ENCODE peak calls at places on chromosomes 11 and 22, in six cellular contexts. One of them, this sample, is unnamed. For H3K36me3, the result is how much of the 10 kb centered on the place peaks cover.

GRCh38 chr11:90468923-90469322 is 246.1 kb upstream of the CHORDC1 start:
- DNase-seq in heart left ventricle: no peak
- DNase-seq in GM12878: no peak
- DNase-seq in body of pancreas: no peak
- DNase-seq in Peyer's patch: no peak
- DNase-seq in upper lobe of right lung: no peak
- DNase-seq in this sample: no peak

GRCh38 chr22:44289429-44290171 is 23.2 kb downstream of the SHISAL1 start:
- DNase-seq in body of pancreas: no peak
- DNase-seq in heart left ventricle: no peak
- DNase-seq in upper lobe of right lung: no peak
- DNase-seq in Peyer's patch: no peak
- DNase-seq in GM12878: no peak
- DNase-seq in this sample: no peak

GRCh38 chr11:64253481-64253880 is 2.2 kb downstream of the PLCB3 start:
- DNase-seq in GM12878: no peak
- DNase-seq in Peyer's patch: no peak
- DNase-seq in heart left ventricle: no peak
- DNase-seq in upper lobe of right lung: peak
- DNase-seq in body of pancreas: peak
- DNase-seq in this sample: no peak

GRCh38 chr11:69209936-69210659 is 54.4 kb downstream of the SMIM38 start:
- DNase-seq in GM12878: peak
- DNase-seq in body of pancreas: peak
- DNase-seq in Peyer's patch: no peak
- DNase-seq in upper lobe of right lung: peak
- DNase-seq in heart left ventricle: peak
- DNase-seq in this sample: no peak

GRCh38 chr11:10590516-10590915 is 22.1 kb upstream of the LYVE1 start:
- DNase-seq in body of pancreas: no peak
- DNase-seq in upper lobe of right lung: no peak
- DNase-seq in Peyer's patch: no peak
- DNase-seq in GM12878: no peak
- DNase-seq in heart left ventricle: no peak
- DNase-seq in this sample: no peak

GRCh38 chr11:134864968-134865305 is 452.9 kb upstream of the B3GAT1 start:
- DNase-seq in Peyer's patch: no peak
- DNase-seq in GM12878: no peak
- DNase-seq in heart left ventricle: no peak
- DNase-seq in body of pancreas: no peak
- DNase-seq in upper lobe of right lung: no peak
- DNase-seq in this sample: no peak

GRCh38 chr11:87901366-87901765 is 273.9 kb downstream of the RAB38 start:
- DNase-seq in Peyer's patch: no peak
- DNase-seq in upper lobe of right lung: no peak
- DNase-seq in heart left ventricle: no peak
- DNase-seq in body of pancreas: no peak
- DNase-seq in GM12878: no peak
- DNase-seq in this sample: no peak

GRCh38 chr11:111312076-111312475 is 13.7 kb downstream of the POU2AF3 start:
- DNase-seq in GM12878: no peak
- DNase-seq in upper lobe of right lung: no peak
- DNase-seq in heart left ventricle: no peak
- DNase-seq in body of pancreas: no peak
- DNase-seq in Peyer's patch: no peak
- DNase-seq in this sample: no peak

GRCh38 chr11:16598032-16598431 is 140.4 kb upstream of the C11orf58 start:
- DNase-seq in Peyer's patch: no peak
- DNase-seq in GM12878: no peak
- DNase-seq in upper lobe of right lung: no peak
- DNase-seq in heart left ventricle: no peak
- DNase-seq in body of pancreas: no peak
- DNase-seq in this sample: no peak

GRCh38 chr11:128367573-128367972 is 219.8 kb downstream of the ETS1 start:
- DNase-seq in Peyer's patch: no peak
- DNase-seq in upper lobe of right lung: no peak
- DNase-seq in heart left ventricle: no peak
- DNase-seq in GM12878: peak
- DNase-seq in body of pancreas: no peak
- DNase-seq in this sample: peak

GRCh38 chr22:43998865-43999264 is 25.2 kb upstream of the PARVB start:
- DNase-seq in GM12878: no peak
- DNase-seq in heart left ventricle: peak
- DNase-seq in Peyer's patch: no peak
- DNase-seq in body of pancreas: no peak
- DNase-seq in upper lobe of right lung: peak
- DNase-seq in this sample: no peak

GRCh38 chr22:25235547-25236290 is 16.3 kb downstream of the CRYBB2 start:
- DNase-seq in heart left ventricle: peak
- DNase-seq in upper lobe of right lung: peak
- DNase-seq in body of pancreas: peak
- DNase-seq in Peyer's patch: peak
- DNase-seq in GM12878: no peak
- DNase-seq in this sample: peak

GRCh38 chr22:31343235-31344191 is 2.6 kb downstream of the PATZ1 start:
- DNase-seq in heart left ventricle: peak
- DNase-seq in GM12878: no peak
- DNase-seq in Peyer's patch: peak
- DNase-seq in body of pancreas: peak
- DNase-seq in upper lobe of right lung: peak
- DNase-seq in this sample: no peak

GRCh38 chr11:64007160-64007628 is 21.0 kb downstream of the OTUB1 start:
- DNase-seq in heart left ventricle: no peak
- DNase-seq in Peyer's patch: no peak
- DNase-seq in GM12878: no peak
- DNase-seq in upper lobe of right lung: no peak
- DNase-seq in body of pancreas: no peak
- DNase-seq in this sample: no peak

GRCh38 chr22:17161991-17162390 is 2.9 kb upstream of the HDHD5 start:
- DNase-seq in Peyer's patch: no peak
- DNase-seq in heart left ventricle: no peak
- DNase-seq in upper lobe of right lung: no peak
- DNase-seq in GM12878: no peak
- DNase-seq in body of pancreas: no peak
- DNase-seq in this sample: no peak

GRCh38 chr11:17498058-17498457 is 21.4 kb upstream of the ABCC8 start:
- DNase-seq in upper lobe of right lung: no peak
- DNase-seq in GM12878: no peak
- DNase-seq in Peyer's patch: peak
- DNase-seq in body of pancreas: no peak
- DNase-seq in heart left ventricle: no peak
- DNase-seq in this sample: peak

GRCh38 chr11:46050652-46051051 is 70.6 kb downstream of the PHF21A start:
- DNase-seq in heart left ventricle: no peak
- DNase-seq in GM12878: no peak
- DNase-seq in body of pancreas: no peak
- DNase-seq in upper lobe of right lung: no peak
- DNase-seq in Peyer's patch: no peak
- DNase-seq in this sample: no peak

GRCh38 chr22:19656541-19657251 is 57.6 kb upstream of the SEPTIN5 start:
- DNase-seq in GM12878: no peak
- DNase-seq in heart left ventricle: no peak
- DNase-seq in upper lobe of right lung: no peak
- DNase-seq in body of pancreas: no peak
- DNase-seq in Peyer's patch: no peak
- DNase-seq in this sample: no peak

GRCh38 chr11:69707156-69707555 is 3.3 kb upstream of the FGF19 start:
- DNase-seq in heart left ventricle: no peak
- DNase-seq in GM12878: no peak
- DNase-seq in upper lobe of right lung: no peak
- DNase-seq in body of pancreas: peak
- DNase-seq in Peyer's patch: no peak
- DNase-seq in this sample: no peak

GRCh38 chr22:31233001-31233400 is 20.9 kb downstream of the LIMK2 start:
- DNase-seq in Peyer's patch: no peak
- DNase-seq in upper lobe of right lung: no peak
- DNase-seq in GM12878: no peak
- DNase-seq in heart left ventricle: no peak
- DNase-seq in body of pancreas: no peak
- DNase-seq in this sample: no peak

GRCh38 chr11:7600205-7600775 is 73.0 kb downstream of the CYB5R2 start:
- DNase-seq in body of pancreas: peak
- DNase-seq in Peyer's patch: no peak
- DNase-seq in upper lobe of right lung: peak
- DNase-seq in GM12878: no peak
- DNase-seq in heart left ventricle: no peak
- DNase-seq in this sample: no peak

GRCh38 chr11:79198898-79199250 is 242.0 kb downstream of the TENM4 start:
- DNase-seq in upper lobe of right lung: no peak
- DNase-seq in heart left ventricle: no peak
- DNase-seq in GM12878: no peak
- DNase-seq in Peyer's patch: no peak
- DNase-seq in body of pancreas: peak
- DNase-seq in this sample: no peak

GRCh38 chr11:35012467-35013191 is 96.2 kb downstream of the PDHX start:
- DNase-seq in Peyer's patch: no peak
- DNase-seq in upper lobe of right lung: no peak
- DNase-seq in GM12878: peak
- DNase-seq in body of pancreas: no peak
- DNase-seq in heart left ventricle: no peak
- DNase-seq in this sample: peak

GRCh38 chr11:62132188-62132587 is 8.4 kb downstream of the INCENP start:
- DNase-seq in upper lobe of right lung: no peak
- DNase-seq in Peyer's patch: no peak
- DNase-seq in body of pancreas: no peak
- DNase-seq in GM12878: no peak
- DNase-seq in heart left ventricle: no peak
- DNase-seq in this sample: no peak

GRCh38 chr11:123640677-123641494 is 13.5 kb downstream of the SCN3B start:
- DNase-seq in body of pancreas: peak
- DNase-seq in upper lobe of right lung: peak
- DNase-seq in heart left ventricle: peak
- DNase-seq in Peyer's patch: peak
- DNase-seq in GM12878: no peak
- DNase-seq in this sample: peak

GRCh38 chr11:13145461-13145860 is 132.1 kb upstream of the BMAL1 start:
- DNase-seq in heart left ventricle: no peak
- DNase-seq in GM12878: no peak
- DNase-seq in upper lobe of right lung: no peak
- DNase-seq in Peyer's patch: no peak
- DNase-seq in body of pancreas: no peak
- DNase-seq in this sample: no peak

GRCh38 chr11:60363542-60364525 is 14.5 kb upstream of the MS4A7 start:
- DNase-seq in upper lobe of right lung: no peak
- DNase-seq in GM12878: peak
- DNase-seq in Peyer's patch: no peak
- DNase-seq in body of pancreas: peak
- DNase-seq in heart left ventricle: peak
- DNase-seq in this sample: peak

GRCh38 chr11:71301858-71302533 is 49.6 kb upstream of the SHANK2 start:
- DNase-seq in upper lobe of right lung: peak
- DNase-seq in heart left ventricle: no peak
- DNase-seq in body of pancreas: no peak
- DNase-seq in GM12878: no peak
- DNase-seq in Peyer's patch: no peak
- DNase-seq in this sample: no peak

GRCh38 chr11:46436113-46436512 is 44.5 kb upstream of the CHRM4 start:
- DNase-seq in heart left ventricle: no peak
- DNase-seq in Peyer's patch: no peak
- DNase-seq in GM12878: no peak
- DNase-seq in body of pancreas: no peak
- DNase-seq in upper lobe of right lung: no peak
- DNase-seq in this sample: no peak

GRCh38 chr11:6298605-6299004 is 21.7 kb downstream of the CAVIN3 start:
- DNase-seq in GM12878: no peak
- DNase-seq in body of pancreas: peak
- DNase-seq in heart left ventricle: peak
- DNase-seq in Peyer's patch: peak
- DNase-seq in upper lobe of right lung: peak
- DNase-seq in this sample: no peak

GRCh38 chr11:114171257-114172054 is 111.9 kb downstream of the ZBTB16 start:
- DNase-seq in Peyer's patch: peak
- DNase-seq in body of pancreas: peak
- DNase-seq in GM12878: no peak
- DNase-seq in upper lobe of right lung: peak
- DNase-seq in heart left ventricle: peak
- DNase-seq in this sample: no peak
- H3K27ac ChIP-seq in Peyer's patch: peak
- H3K27ac ChIP-seq in body of pancreas: peak
- H3K27ac ChIP-seq in GM12878: no peak
- H3K27ac ChIP-seq in upper lobe of right lung: peak
- H3K27ac ChIP-seq in heart left ventricle: peak
- H3K27ac ChIP-seq in this sample: no peak

GRCh38 chr11:1844221-1845094 is 5.7 kb downstream of the TNNI2 start:
- DNase-seq in body of pancreas: no peak
- DNase-seq in Peyer's patch: peak
- DNase-seq in heart left ventricle: no peak
- DNase-seq in upper lobe of right lung: peak
- DNase-seq in GM12878: no peak
- DNase-seq in this sample: peak
- H3K4me3 ChIP-seq in body of pancreas: no peak
- H3K4me3 ChIP-seq in Peyer's patch: peak
- H3K4me3 ChIP-seq in heart left ventricle: no peak
- H3K4me3 ChIP-seq in upper lobe of right lung: no peak
- H3K4me3 ChIP-seq in GM12878: no peak
- H3K4me3 ChIP-seq in this sample: peak

DNA sequence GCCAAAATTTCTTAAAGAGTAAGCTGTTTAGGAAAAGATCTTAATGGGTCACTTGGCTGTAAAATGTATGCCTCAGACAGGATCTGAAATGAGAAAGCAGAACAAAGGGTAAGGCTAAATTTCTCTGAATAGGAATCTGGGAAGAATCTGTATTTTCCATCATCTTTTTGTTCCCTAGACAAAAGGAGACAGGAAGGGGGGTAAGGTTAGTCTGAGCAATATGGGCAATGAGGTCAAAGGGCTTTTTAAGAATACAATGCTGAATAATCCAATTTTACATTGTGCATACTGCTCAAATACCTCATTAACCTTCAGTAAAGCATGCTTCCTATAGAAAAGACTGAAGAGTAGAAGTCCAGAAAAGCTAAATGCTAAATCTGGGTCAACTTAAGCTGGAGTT is 34.6 kb downstream of the CLDN25 start:
- DNase-seq in upper lobe of right lung: no peak
- DNase-seq in body of pancreas: no peak
- DNase-seq in GM12878: no peak
- DNase-seq in Peyer's patch: no peak
- DNase-seq in heart left ventricle: no peak
- DNase-seq in this sample: no peak
- H3K36me3 ChIP-seq in upper lobe of right lung: half or more
- H3K36me3 ChIP-seq in body of pancreas: under half
- H3K36me3 ChIP-seq in GM12878: under half
- H3K36me3 ChIP-seq in Peyer's patch: under half
- H3K36me3 ChIP-seq in heart left ventricle: under half
- H3K36me3 ChIP-seq in this sample: under half

DNA sequence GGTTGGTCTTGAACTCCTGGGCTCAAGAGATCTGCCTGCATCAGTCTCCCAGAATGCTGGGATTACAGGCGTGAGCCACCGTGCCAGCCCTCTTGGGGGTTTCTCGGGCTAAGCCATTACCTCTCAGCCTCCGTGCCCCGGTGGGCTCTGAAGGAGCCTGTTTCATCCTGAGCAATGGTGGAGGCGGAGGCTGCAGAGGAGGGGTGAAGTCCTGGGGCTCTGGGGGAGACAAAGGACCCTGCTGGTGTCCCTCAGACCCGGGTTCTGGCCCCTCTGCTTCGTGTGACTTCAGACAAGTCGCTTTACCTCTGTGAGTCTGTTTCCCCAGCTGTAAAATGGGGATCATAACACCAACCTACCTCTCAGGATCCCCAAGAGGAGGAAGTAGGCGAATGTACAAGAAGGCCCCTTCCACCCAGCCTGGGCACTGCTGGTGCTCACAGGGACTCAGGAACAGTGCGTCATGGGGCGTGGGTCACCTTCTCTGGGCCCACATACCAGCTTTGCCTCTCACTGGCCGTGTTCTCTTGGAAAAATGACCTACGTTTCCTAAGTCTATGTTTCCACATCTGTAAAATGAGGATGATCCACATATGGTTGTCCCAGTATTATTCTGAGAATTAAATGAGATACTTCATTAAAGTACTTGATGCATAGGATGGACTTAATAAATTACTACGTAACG is 36.8 kb downstream of the RIBC2 start:
- DNase-seq in upper lobe of right lung: no peak
- DNase-seq in Peyer's patch: no peak
- DNase-seq in body of pancreas: no peak
- DNase-seq in heart left ventricle: no peak
- DNase-seq in GM12878: no peak
- DNase-seq in this sample: no peak
- H3K27ac ChIP-seq in upper lobe of right lung: peak
- H3K27ac ChIP-seq in Peyer's patch: peak
- H3K27ac ChIP-seq in body of pancreas: no peak
- H3K27ac ChIP-seq in heart left ventricle: peak
- H3K27ac ChIP-seq in GM12878: no peak
- H3K27ac ChIP-seq in this sample: no peak